ENCODE peak calls at places on chromosomes 1 and 21, in six cellular contexts. One of them, this sample, is unnamed.

GRCh38 chr21:44727321-44727720 is 15.9 kb upstream of the TSPEAR start:
- DNase-seq in left ventricle myocardium inferior: no peak
- DNase-seq in astrocyte: no peak
- DNase-seq in lower lobe of right lung: no peak
- DNase-seq in sigmoid colon: no peak
- DNase-seq in endothelial cell: no peak
- DNase-seq in this sample: no peak

GRCh38 chr1:231478386-231478785 is 50.1 kb upstream of the TSNAX start:
- DNase-seq in sigmoid colon: no peak
- DNase-seq in left ventricle myocardium inferior: no peak
- DNase-seq in endothelial cell: no peak
- DNase-seq in lower lobe of right lung: no peak
- DNase-seq in astrocyte: no peak
- DNase-seq in this sample: no peak

GRCh38 chr1:176897350-176898236 is 266.9 kb downstream of the ASTN1 start:
- DNase-seq in endothelial cell: peak
- DNase-seq in left ventricle myocardium inferior: peak
- DNase-seq in astrocyte: peak
- DNase-seq in lower lobe of right lung: peak
- DNase-seq in sigmoid colon: no peak
- DNase-seq in this sample: peak

GRCh38 chr1:221708076-221708571 is 33.8 kb downstream of the DUSP10 start:
- DNase-seq in lower lobe of right lung: no peak
- DNase-seq in astrocyte: peak
- DNase-seq in endothelial cell: no peak
- DNase-seq in sigmoid colon: no peak
- DNase-seq in left ventricle myocardium inferior: no peak
- DNase-seq in this sample: no peak

GRCh38 chr1:242428403-242429190 is 95.9 kb downstream of the PLD5 start:
- DNase-seq in sigmoid colon: no peak
- DNase-seq in astrocyte: no peak
- DNase-seq in left ventricle myocardium inferior: no peak
- DNase-seq in endothelial cell: no peak
- DNase-seq in lower lobe of right lung: no peak
- DNase-seq in this sample: no peak

GRCh38 chr1:208607616-208608015 is 363.4 kb upstream of the PLXNA2 start:
- DNase-seq in endothelial cell: no peak
- DNase-seq in left ventricle myocardium inferior: no peak
- DNase-seq in lower lobe of right lung: no peak
- DNase-seq in astrocyte: no peak
- DNase-seq in sigmoid colon: no peak
- DNase-seq in this sample: no peak

GRCh38 chr1:41802532-41803501 is 115.9 kb downstream of the HIVEP3 start:
- DNase-seq in left ventricle myocardium inferior: peak
- DNase-seq in endothelial cell: no peak
- DNase-seq in lower lobe of right lung: peak
- DNase-seq in astrocyte: no peak
- DNase-seq in sigmoid colon: peak
- DNase-seq in this sample: peak

GRCh38 chr1:171833091-171833822 is 8.0 kb upstream of the DNM3 start:
- DNase-seq in sigmoid colon: no peak
- DNase-seq in lower lobe of right lung: no peak
- DNase-seq in left ventricle myocardium inferior: no peak
- DNase-seq in endothelial cell: no peak
- DNase-seq in astrocyte: peak
- DNase-seq in this sample: no peak

GRCh38 chr21:30984897-30985296 is 53.4 kb downstream of the KRTAP19-8 start:
- DNase-seq in endothelial cell: no peak
- DNase-seq in lower lobe of right lung: no peak
- DNase-seq in left ventricle myocardium inferior: no peak
- DNase-seq in astrocyte: no peak
- DNase-seq in sigmoid colon: no peak
- DNase-seq in this sample: no peak

DNA sequence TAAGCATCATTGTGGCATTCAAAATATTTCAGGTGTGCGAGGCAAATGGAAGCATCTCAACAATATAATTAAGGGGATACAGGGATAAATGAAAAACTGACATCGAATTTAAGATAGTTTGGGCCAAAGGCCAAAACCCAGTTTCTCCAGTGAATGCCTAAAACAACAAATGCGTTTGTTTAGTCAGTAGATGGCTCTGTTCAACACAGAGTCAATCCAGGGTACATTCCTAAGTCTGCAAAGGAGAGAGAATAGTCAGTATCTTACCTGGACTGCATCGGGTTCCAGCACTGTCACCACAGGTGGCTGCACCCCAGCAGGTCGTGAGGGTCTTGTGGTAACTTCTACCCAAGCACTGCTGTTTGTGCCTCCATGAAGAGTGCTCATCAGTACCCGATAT is 321.1 kb downstream of the KCTD3 start:
- DNase-seq in sigmoid colon: no peak
- DNase-seq in astrocyte: no peak
- DNase-seq in lower lobe of right lung: no peak
- DNase-seq in left ventricle myocardium inferior: no peak
- DNase-seq in endothelial cell: no peak
- DNase-seq in this sample: peak
- TF ChIP-seq CTCF in sigmoid colon: no peak
- TF ChIP-seq CTCF in astrocyte: no peak
- TF ChIP-seq CTCF in lower lobe of right lung: no peak
- TF ChIP-seq CTCF in left ventricle myocardium inferior: no peak
- TF ChIP-seq CTCF in endothelial cell: no peak
- TF ChIP-seq CTCF in this sample: peak

GRCh38 chr1:169604781-169605560 is 18.7 kb upstream of the F5 start:
- DNase-seq in sigmoid colon: no peak
- DNase-seq in left ventricle myocardium inferior: peak
- DNase-seq in lower lobe of right lung: peak
- DNase-seq in astrocyte: no peak
- DNase-seq in endothelial cell: no peak
- DNase-seq in this sample: no peak

GRCh38 chr1:169595764-169596711 is 9.8 kb upstream of the F5 start:
- DNase-seq in astrocyte: peak
- DNase-seq in lower lobe of right lung: no peak
- DNase-seq in left ventricle myocardium inferior: no peak
- DNase-seq in sigmoid colon: no peak
- DNase-seq in endothelial cell: peak
- DNase-seq in this sample: peak

GRCh38 chr1:169601096-169601881 is 15.0 kb upstream of the F5 start:
- DNase-seq in endothelial cell: no peak
- DNase-seq in astrocyte: peak
- DNase-seq in lower lobe of right lung: no peak
- DNase-seq in left ventricle myocardium inferior: no peak
- DNase-seq in sigmoid colon: no peak
- DNase-seq in this sample: peak
- TF ChIP-seq CTCF in endothelial cell: peak
- TF ChIP-seq CTCF in astrocyte: peak
- TF ChIP-seq CTCF in lower lobe of right lung: peak
- TF ChIP-seq CTCF in left ventricle myocardium inferior: peak
- TF ChIP-seq CTCF in sigmoid colon: no peak
- TF ChIP-seq CTCF in this sample: peak

GRCh38 chr1:54808443-54809207 is 7.5 kb upstream of the TTC22 start:
- DNase-seq in astrocyte: no peak
- DNase-seq in left ventricle myocardium inferior: no peak
- DNase-seq in sigmoid colon: no peak
- DNase-seq in endothelial cell: no peak
- DNase-seq in lower lobe of right lung: no peak
- DNase-seq in this sample: no peak
- TF ChIP-seq CTCF in astrocyte: peak
- TF ChIP-seq CTCF in left ventricle myocardium inferior: no peak
- TF ChIP-seq CTCF in sigmoid colon: no peak
- TF ChIP-seq CTCF in endothelial cell: no peak
- TF ChIP-seq CTCF in lower lobe of right lung: no peak
- TF ChIP-seq CTCF in this sample: peak

GRCh38 chr1:1666526-1666925 is 7.7 kb upstream of the CDK11B start:
- DNase-seq in sigmoid colon: peak
- DNase-seq in left ventricle myocardium inferior: no peak
- DNase-seq in endothelial cell: no peak
- DNase-seq in astrocyte: no peak
- DNase-seq in lower lobe of right lung: peak
- DNase-seq in this sample: no peak

GRCh38 chr1:1664941-1665814 is 6.4 kb upstream of the CDK11B start:
- DNase-seq in astrocyte: no peak
- DNase-seq in sigmoid colon: peak
- DNase-seq in left ventricle myocardium inferior: no peak
- DNase-seq in endothelial cell: no peak
- DNase-seq in lower lobe of right lung: peak
- DNase-seq in this sample: no peak

GRCh38 chr1:1669468-1670440 is 10.9 kb upstream of the CDK11B start:
- DNase-seq in astrocyte: no peak
- DNase-seq in lower lobe of right lung: peak
- DNase-seq in endothelial cell: no peak
- DNase-seq in sigmoid colon: peak
- DNase-seq in left ventricle myocardium inferior: no peak
- DNase-seq in this sample: no peak

GRCh38 chr1:1670866-1671265 is 12.1 kb upstream of the CDK11B start:
- DNase-seq in astrocyte: no peak
- DNase-seq in sigmoid colon: peak
- DNase-seq in lower lobe of right lung: peak
- DNase-seq in left ventricle myocardium inferior: no peak
- DNase-seq in endothelial cell: no peak
- DNase-seq in this sample: no peak

DNA sequence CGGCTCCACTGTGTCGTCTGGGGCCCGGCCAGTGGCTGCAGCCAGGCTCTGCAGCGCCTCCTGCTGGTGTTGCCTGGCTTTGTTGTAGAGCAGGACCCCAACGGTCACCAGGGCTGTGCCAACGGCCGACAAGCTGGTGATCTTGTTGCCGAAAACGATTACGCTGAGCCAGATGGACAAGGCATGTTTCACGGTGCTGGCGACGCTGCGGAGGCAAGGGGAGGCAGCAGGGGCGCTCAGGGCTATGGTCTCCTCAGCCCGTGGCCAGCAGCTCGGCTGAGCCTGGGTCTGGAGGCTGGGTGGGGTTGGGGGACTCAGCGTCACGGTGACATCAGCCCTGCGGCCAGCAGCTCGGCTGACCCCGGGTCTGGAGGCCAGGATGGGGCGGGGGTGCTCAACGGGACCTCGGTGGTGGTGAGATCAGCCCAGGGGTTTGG is 7.0 kb upstream of the CDK11B start:
- DNase-seq in left ventricle myocardium inferior: no peak
- DNase-seq in endothelial cell: peak
- DNase-seq in astrocyte: no peak
- DNase-seq in sigmoid colon: peak
- DNase-seq in lower lobe of right lung: peak
- DNase-seq in this sample: no peak
- TF ChIP-seq CTCF in left ventricle myocardium inferior: peak
- TF ChIP-seq CTCF in endothelial cell: peak
- TF ChIP-seq CTCF in astrocyte: no peak
- TF ChIP-seq CTCF in sigmoid colon: peak
- TF ChIP-seq CTCF in lower lobe of right lung: peak
- TF ChIP-seq CTCF in this sample: peak

GRCh38 chr1:203624341-203624712 is 2.3 kb upstream of the ATP2B4 start:
- DNase-seq in lower lobe of right lung: no peak
- DNase-seq in endothelial cell: no peak
- DNase-seq in sigmoid colon: no peak
- DNase-seq in astrocyte: no peak
- DNase-seq in left ventricle myocardium inferior: no peak
- DNase-seq in this sample: no peak

GRCh38 chr1:203627819-203628184 is 1.2 kb downstream of the ATP2B4 start:
- DNase-seq in left ventricle myocardium inferior: peak
- DNase-seq in astrocyte: no peak
- DNase-seq in endothelial cell: no peak
- DNase-seq in sigmoid colon: peak
- DNase-seq in lower lobe of right lung: peak
- DNase-seq in this sample: peak

GRCh38 chr1:203628185-203628996 is 1.8 kb downstream of the ATP2B4 start:
- DNase-seq in astrocyte: no peak
- DNase-seq in sigmoid colon: peak
- DNase-seq in endothelial cell: peak
- DNase-seq in left ventricle myocardium inferior: peak
- DNase-seq in lower lobe of right lung: peak
- DNase-seq in this sample: no peak

GRCh38 chr1:203626910-203627246 is 246 bp downstream of the ATP2B4 start:
- DNase-seq in astrocyte: no peak
- DNase-seq in lower lobe of right lung: peak
- DNase-seq in left ventricle myocardium inferior: no peak
- DNase-seq in endothelial cell: no peak
- DNase-seq in sigmoid colon: no peak
- DNase-seq in this sample: no peak

DNA sequence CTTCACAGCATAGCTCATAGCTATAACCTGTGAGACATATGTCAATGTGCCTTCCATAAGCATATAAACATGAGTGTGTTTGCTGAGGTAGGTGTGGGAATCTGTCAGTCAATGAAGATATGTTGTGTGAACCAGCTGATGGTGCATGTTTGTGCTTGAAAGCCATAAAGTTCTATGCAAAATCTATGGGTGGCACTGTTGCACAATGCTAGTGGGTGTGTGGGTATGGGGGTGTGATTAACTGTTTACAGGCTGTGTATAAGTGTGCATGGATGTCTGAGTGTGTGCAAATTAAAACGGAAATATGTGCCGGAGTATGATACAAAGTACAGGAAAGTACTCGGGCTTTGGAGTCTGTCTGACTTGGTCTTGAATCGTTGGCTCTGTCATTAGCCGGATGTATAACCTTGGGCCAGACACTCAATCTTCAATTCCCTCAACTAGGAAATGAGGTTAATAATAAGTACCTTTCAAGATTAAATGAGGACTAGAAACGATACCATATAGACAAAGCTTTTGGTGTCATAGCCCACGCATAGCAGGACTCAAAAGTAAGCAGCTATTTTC is 926 bp upstream of the ATP2B4 start:
- DNase-seq in endothelial cell: no peak
- DNase-seq in sigmoid colon: no peak
- DNase-seq in lower lobe of right lung: no peak
- DNase-seq in left ventricle myocardium inferior: no peak
- DNase-seq in astrocyte: no peak
- DNase-seq in this sample: peak
- TF ChIP-seq CTCF in endothelial cell: no peak
- TF ChIP-seq CTCF in sigmoid colon: peak
- TF ChIP-seq CTCF in lower lobe of right lung: peak
- TF ChIP-seq CTCF in left ventricle myocardium inferior: peak
- TF ChIP-seq CTCF in astrocyte: peak
- TF ChIP-seq CTCF in this sample: peak

GRCh38 chr1:50605186-50605875 is 182.1 kb upstream of the DMRTA2 start:
- DNase-seq in astrocyte: peak
- DNase-seq in sigmoid colon: no peak
- DNase-seq in left ventricle myocardium inferior: no peak
- DNase-seq in lower lobe of right lung: no peak
- DNase-seq in endothelial cell: peak
- DNase-seq in this sample: peak
- TF ChIP-seq CTCF in astrocyte: peak
- TF ChIP-seq CTCF in sigmoid colon: no peak
- TF ChIP-seq CTCF in left ventricle myocardium inferior: peak
- TF ChIP-seq CTCF in lower lobe of right lung: peak
- TF ChIP-seq CTCF in endothelial cell: peak
- TF ChIP-seq CTCF in this sample: peak

GRCh38 chr1:244012232-244012631 is 38.9 kb upstream of the ZBTB18 start:
- DNase-seq in sigmoid colon: no peak
- DNase-seq in endothelial cell: no peak
- DNase-seq in lower lobe of right lung: no peak
- DNase-seq in left ventricle myocardium inferior: no peak
- DNase-seq in astrocyte: peak
- DNase-seq in this sample: peak
- TF ChIP-seq CTCF in sigmoid colon: no peak
- TF ChIP-seq CTCF in endothelial cell: no peak
- TF ChIP-seq CTCF in lower lobe of right lung: no peak
- TF ChIP-seq CTCF in left ventricle myocardium inferior: no peak
- TF ChIP-seq CTCF in astrocyte: no peak
- TF ChIP-seq CTCF in this sample: no peak